ENCODE peak calls at places on chromosomes 6 and 20, in five cellular contexts. Z is HTR-8/SVneo; I is left ventricle myocardium superior; G is NCI-H2081; K is stimulated activated CD8-positive, alpha-beta memory T cell treated with anti-CD3 and anti-CD28 coated beads, Interleukin-12 subunit alpha, Interleukin-12 subunit beta, amount 100 ng/mL, for 4 hours. F is an unnamed sample.

GRCh38 chr6:151317206-151317994 is 74.0 kb downstream of the ZBTB2 start:
- DNase-seq in Z (peak; percentile 48), I (no peak), G (no peak), K (no peak), F (no peak)

GRCh38 chr6:37460805-37461204 is 27.8 kb downstream of the CMTR1 start:
- DNase-seq in Z (no peak), I (no peak), G (no peak), K (no peak), F (no peak)

GRCh38 chr6:82040405-82041221 is 206.9 kb downstream of the IBTK start:
- DNase-seq in Z (peak; percentile 13), I (no peak), G (peak; percentile 1), K (no peak), F (peak; percentile 5)

GRCh38 chr6:85404497-85405174 is 45.2 kb upstream of the NT5E start:
- DNase-seq in Z (peak; percentile 68), I (no peak), G (no peak), K (no peak), F (no peak)

GRCh38 chr20:10513931-10514575 is 78.9 kb downstream of the SLX4IP start:
- DNase-seq in Z (no peak), I (no peak), G (no peak), K (no peak), F (no peak)

GRCh38 chr6:4637691-4638433 is 138.3 kb upstream of the CDYL start:
- DNase-seq in Z (peak; percentile 25), I (no peak), G (no peak), K (no peak), F (no peak)

GRCh38 chr6:47283993-47284392 is 25.7 kb downstream of the TNFRSF21 start:
- DNase-seq in Z (no peak), I (no peak), G (no peak), K (no peak), F (no peak)

GRCh38 chr20:969868-970267 is 32.2 kb downstream of the RSPO4 start:
- DNase-seq in Z (no peak), I (no peak), G (no peak), K (no peak), F (no peak)

GRCh38 chr6:150068173-150068785 is 642 bp downstream of the ULBP3 start:
- DNase-seq in Z (no peak), I (no peak), G (no peak), K (no peak), F (no peak)

GRCh38 chr6:137490961-137491360 is 3.2 kb downstream of the OLIG3 start:
- DNase-seq in Z (no peak), I (no peak), G (no peak), K (no peak), F (peak; percentile 68)

GRCh38 chr6:92577077-92577719 is 842.2 kb downstream of the EPHA7 start:
- DNase-seq in Z (no peak), I (no peak), G (no peak), K (no peak), F (no peak)

GRCh38 chr6:121896771-121897170 is 461.3 kb downstream of the GJA1 start:
- DNase-seq in Z (no peak), I (no peak), G (no peak), K (no peak), F (no peak)

GRCh38 chr20:35166242-35166830 is 5.5 kb upstream of the PROCR start:
- DNase-seq in Z (no peak), I (peak; percentile 75), G (no peak), K (no peak), F (peak; percentile 72)

GRCh38 chr6:160400426-160400825 is 52.2 kb downstream of the SLC22A3 start:
- DNase-seq in Z (no peak), I (no peak), G (no peak), K (no peak), F (no peak)